ENCODE peak calls at places on chromosomes 12 and 14, in four cellular contexts. Z, Q, O and N are unnamed samples.

GRCh38 chr14:28754209-28754985 is 12.2 kb upstream of the FOXG1 start:
- DNase-seq in Q (no peak), Z (peak; percentile 52), O (no peak), N (peak; percentile 30)

GRCh38 chr12:18837025-18837424 is 99.1 kb downstream of the CAPZA3 start:
- DNase-seq in Z (peak; percentile 91), Q (no peak), O (no peak), N (no peak)

GRCh38 chr12:75542942-75543341 is 31.5 kb upstream of the KRR1 start:
- DNase-seq in Z (peak; percentile 32), O (no peak), Q (no peak), N (no peak)

GRCh38 chr12:64086946-64087345 is 135.2 kb downstream of the KICS2 start:
- DNase-seq in O (no peak), Z (no peak), Q (no peak), N (no peak)

GRCh38 chr12:50505386-50505827 is 622 bp downstream of the DIP2B start:
- DNase-seq in Q (no peak), Z (no peak), O (no peak), N (no peak)

GRCh38 chr14:24659916-24660570 is 26.1 kb upstream of the GZMB start:
- DNase-seq in O (no peak), Q (no peak), Z (no peak), N (no peak)

GRCh38 chr12:93884794-93885460 is 207.8 kb downstream of the CRADD start:
- DNase-seq in Q (no peak), O (no peak), Z (peak; percentile 28), N (no peak)

GRCh38 chr14:98955036-98955740 is 316.8 kb downstream of the BCL11B start:
- DNase-seq in O (no peak), Z (no peak), Q (no peak), N (no peak)

GRCh38 chr14:67620217-67620789 is 583 bp downstream of the ARG2 start:
- DNase-seq in Z (peak; percentile 23), O (no peak), Q (no peak), N (peak; percentile 37)

GRCh38 chr14:33755358-33755757 is 195.5 kb downstream of the EGLN3 start:
- DNase-seq in O (no peak), Z (no peak), Q (no peak), N (no peak)

GRCh38 chr12:74552201-74552600 is 14.6 kb downstream of the ATXN7L3B start:
- DNase-seq in Q (no peak), Z (no peak), O (no peak), N (no peak)

GRCh38 chr12:106247731-106248176 is at the start of gene CKAP4:
- DNase-seq in Q (no peak), O (peak; percentile 86), Z (peak; percentile 83), N (peak; percentile 65)

GRCh38 chr14:52272375-52272774 is 4.9 kb downstream of the PTGDR start:
- DNase-seq in Z (peak; percentile 42), Q (peak; percentile 29), O (no peak), N (peak; percentile 15)

GRCh38 chr12:124687695-124688301 is 120.4 kb upstream of the NCOR2 start:
- DNase-seq in O (peak; percentile 71), Q (no peak), Z (peak; percentile 72), N (peak; percentile 87)

GRCh38 chr12:60522684-60523083 is 926.9 kb downstream of the SLC16A7 start:
- DNase-seq in Z (no peak), O (no peak), Q (no peak), N (no peak)

GRCh38 chr12:2348477-2348852 is 295.7 kb downstream of the CACNA1C start:
- DNase-seq in Q (no peak), Z (peak; percentile 56), O (no peak), N (no peak)

GRCh38 chr12:25433581-25434325 is 119.3 kb downstream of the LMNTD1 start:
- DNase-seq in O (no peak), Q (no peak), Z (peak; percentile 44), N (no peak)

GRCh38 chr14:54451961-54452360 is 10.8 kb upstream of the CNIH1 start:
- DNase-seq in O (no peak), Z (no peak), Q (no peak), N (no peak)

GRCh38 chr12:87428701-87429277 is 600.4 kb downstream of the C12orf50 start:
- DNase-seq in Q (no peak), O (no peak), Z (peak; percentile 36), N (no peak)

GRCh38 chr12:98352835-98353234 is 162.6 kb upstream of the TMPO start:
- DNase-seq in Q (no peak), Z (peak; percentile 60), O (no peak), N (no peak)

GRCh38 chr14:49861581-49861922 is 9.0 kb upstream of the NEMF start:
- DNase-seq in O (peak; percentile 75), Z (peak; percentile 88), Q (no peak), N (peak; percentile 76)

GRCh38 chr12:47939009-47939601 is 24.3 kb upstream of the TMEM106C start:
- DNase-seq in Q (no peak), Z (no peak), O (peak; percentile 44), N (no peak)

GRCh38 chr14:92516966-92517350 is 3.4 kb downstream of the RIN3 start:
- DNase-seq in Z (no peak), O (no peak), Q (no peak), N (no peak)

GRCh38 chr12:49706351-49707126 is 666 bp downstream of the FMNL3 start:
- DNase-seq in Q (no peak), Z (peak; percentile 66), O (peak; percentile 46), N (peak; percentile 69)

GRCh38 chr12:31387011-31387410 is 61.1 kb upstream of the SINHCAF start:
- DNase-seq in O (no peak), Q (no peak), Z (no peak), N (no peak)

GRCh38 chr14:79510659-79511058 is 700.6 kb downstream of the DIO2 start:
- DNase-seq in Q (no peak), Z (peak; percentile 80), O (no peak), N (no peak)

GRCh38 chr14:43204816-43205215 is 1302.3 kb downstream of the FSCB start:
- DNase-seq in O (no peak), Z (peak; percentile 78), Q (no peak), N (no peak)

GRCh38 chr14:59919582-59920377 is at the start of gene LRRC9:
- DNase-seq in Z (peak; percentile 55), Q (no peak), O (peak; percentile 26), N (peak; percentile 37)

GRCh38 chr12:120214626-120215356 is 13.9 kb upstream of the RPLP0 start:
- DNase-seq in Z (no peak), O (no peak), Q (no peak), N (no peak)

GRCh38 chr12:112303004-112303403 is 79.2 kb downstream of the HECTD4 start:
- DNase-seq in O (no peak), Q (no peak), Z (peak; percentile 95), N (no peak)

GRCh38 chr12:356276-356988 is 32.7 kb downstream of the KDM5A start:
- DNase-seq in Q (no peak), Z (peak; percentile 11), O (no peak), N (no peak)

GRCh38 chr14:22314183-22314820 is 274.7 kb downstream of the DAD1 start:
- DNase-seq in Z (peak; percentile 69), O (no peak), Q (peak; percentile 60), N (peak; percentile 40)

GRCh38 chr12:28507055-28507454 is 316.8 kb downstream of the CCDC91 start:
- DNase-seq in O (no peak), Q (no peak), Z (no peak), N (peak; percentile 43)

GRCh38 chr12:51893786-51894185 is 5.9 kb downstream of the ANKRD33 start:
- DNase-seq in O (no peak), Q (no peak), Z (no peak), N (no peak)

GRCh38 chr12:4809013-4809448 is 88.8 kb downstream of the GALNT8 start:
- DNase-seq in Q (no peak), Z (no peak), O (peak; percentile 28), N (no peak)

GRCh38 chr14:69711065-69711464 is 55.9 kb upstream of the SRSF5 start:
- DNase-seq in Q (no peak), O (peak; percentile 71), Z (no peak), N (peak; percentile 76)

DNA sequence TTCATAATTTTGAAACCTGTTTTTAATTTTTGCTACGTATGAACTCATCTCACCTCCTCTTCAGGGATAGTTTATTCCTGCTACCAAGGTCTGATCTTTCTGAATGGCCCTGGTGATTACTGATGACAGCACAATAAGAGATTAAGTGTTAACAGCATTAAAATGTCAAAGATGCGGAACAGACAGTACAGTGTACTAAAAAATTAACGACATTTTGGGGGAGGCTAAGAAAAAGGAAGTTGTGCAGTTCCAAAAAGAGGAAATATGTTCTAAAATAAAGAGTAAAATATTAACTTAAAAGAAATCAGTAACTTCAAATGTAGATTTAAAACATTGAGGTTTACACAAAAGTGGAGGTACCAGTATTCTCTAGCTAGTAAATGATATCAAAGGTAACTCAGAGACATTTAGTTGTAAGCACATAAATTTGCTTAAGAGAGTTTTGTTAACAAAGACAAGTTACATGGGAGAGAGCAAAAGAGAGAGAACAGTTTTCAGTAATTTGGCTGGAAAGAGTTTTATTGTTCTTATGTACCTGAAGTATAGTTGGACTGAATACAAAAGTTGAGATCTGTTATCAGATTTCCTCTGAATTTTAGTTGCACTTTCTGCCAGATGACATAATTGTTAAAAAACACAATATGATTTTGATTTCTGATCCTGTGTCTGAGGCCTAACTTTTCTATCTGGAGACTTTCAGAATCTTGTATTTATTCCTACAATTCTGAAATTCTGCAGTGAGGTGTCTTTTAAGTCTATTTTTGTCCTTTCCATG is 4.2 kb upstream of the CLECL1 start:
- DNase-seq in Z (no peak), Q (no peak), O (no peak), N (no peak)
- H3K27ac ChIP-seq in Z (no peak overlapping the region), Q (no peak overlapping the region), O (no peak overlapping the region), N (no peak overlapping the region)

DNA sequence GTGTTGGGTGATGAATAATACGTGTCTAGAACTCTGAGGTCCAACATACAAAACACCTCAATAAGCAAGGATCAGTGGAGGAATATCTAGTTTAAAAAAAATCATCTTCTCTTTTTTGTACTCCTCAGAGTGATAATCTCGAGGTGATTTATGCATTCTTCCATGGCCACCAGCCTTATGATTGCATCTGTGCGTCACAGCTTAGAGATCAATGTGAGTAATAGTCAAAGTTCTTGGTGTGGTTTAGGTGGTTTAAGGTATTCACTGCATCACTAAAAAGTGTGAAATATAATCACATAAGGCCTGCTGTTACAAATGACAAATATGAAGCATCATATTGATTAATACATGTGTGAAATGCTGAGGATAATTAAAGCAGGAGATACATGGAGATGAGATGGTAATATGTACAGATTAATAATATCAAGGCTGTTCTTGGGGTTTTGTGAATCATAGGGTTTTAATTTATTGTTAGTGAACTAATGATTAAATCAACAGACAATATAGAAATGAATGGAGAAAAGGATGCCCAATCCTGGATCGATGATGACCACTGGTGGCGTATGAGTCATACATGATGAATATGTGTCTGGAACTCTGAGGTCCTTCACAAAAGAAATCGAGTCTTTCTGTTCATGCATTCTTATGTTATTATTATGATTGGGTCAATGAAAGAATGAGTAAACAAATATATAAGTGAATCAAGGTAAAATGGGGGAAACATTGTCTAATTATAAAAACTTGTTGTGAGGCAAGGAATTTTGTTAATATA is 68.8 kb upstream of the RTL1 start:
- DNase-seq in Z (no peak), O (no peak), Q (no peak), N (no peak)
- H3K27ac ChIP-seq in Z (no peak overlapping the region), O (no peak overlapping the region), Q (no peak overlapping the region), N (no peak overlapping the region)

GRCh38 chr12:131458048-131458374 is 252.9 kb upstream of the SFSWAP start:
- DNase-seq in Q (no peak), Z (no peak), O (no peak), N (no peak)
- H3K27ac ChIP-seq in Q (no peak overlapping the region), Z (no peak overlapping the region), O (no peak overlapping the region), N (no peak overlapping the region)

GRCh38 chr12:78338054-78338785 is 507.5 kb downstream of the NAV3 start:
- DNase-seq in Z (no peak), O (no peak), Q (no peak), N (no peak)
- H3K27ac ChIP-seq in Z (no peak overlapping the region), O (no peak overlapping the region), Q (no peak overlapping the region), N (no peak overlapping the region)

GRCh38 chr14:105028251-105028927 is 7.5 kb upstream of the CDCA4 start:
- DNase-seq in Z (peak; percentile 63), Q (no peak), O (no peak), N (no peak)
- H3K27ac ChIP-seq in Z (peak overlapping the region; percentile 69), Q (no peak overlapping the region), O (no peak overlapping the region), N (no peak overlapping the region)